ENCODE peak calls at places on chromosome 6, in five cellular contexts. V, C, X, I and T are unnamed samples.
A peak's percentile ranks its signal among the peaks of the same experiment; 100 is the strongest.

GRCh38 chr6:19465240-19465639 is 371.9 kb upstream of the ID4 start:
- DNase-seq in V (no peak), C (no peak), X (no peak), I (peak; percentile 66), T (no peak)

GRCh38 chr6:47844881-47845280 is 63.0 kb downstream of the OPN5 start:
- DNase-seq in V (no peak), C (no peak), X (no peak), I (no peak), T (no peak)

GRCh38 chr6:132812756-132813172 is 1.6 kb upstream of the RPS12 start:
- DNase-seq in V (no peak), C (no peak), X (no peak), I (no peak), T (no peak)

GRCh38 chr6:109690373-109690739 is 646 bp downstream of the AK9 start:
- DNase-seq in V (no peak), C (peak; percentile 44), X (peak; percentile 59), I (peak; percentile 62), T (peak; percentile 47)

GRCh38 chr6:78251930-78252329 is 599.1 kb downstream of the MEI4 start:
- DNase-seq in V (no peak), C (no peak), X (no peak), I (no peak), T (no peak)

GRCh38 chr6:56497691-56498090 is 145.0 kb downstream of the DST start:
- DNase-seq in V (no peak), C (no peak), X (no peak), I (no peak), T (no peak)

GRCh38 chr6:31892821-31893220 is 4.7 kb downstream of the EHMT2 start:
- DNase-seq in V (no peak), C (no peak), X (no peak), I (no peak), T (no peak)

GRCh38 chr6:135853227-135853626 is 1.7 kb downstream of the PDE7B start:
- DNase-seq in V (no peak), C (no peak), X (no peak), I (no peak), T (no peak)

GRCh38 chr6:161486903-161487531 is 213.2 kb upstream of the AGPAT4 start:
- DNase-seq in V (no peak), C (no peak), X (no peak), I (no peak), T (no peak)

GRCh38 chr6:13248053-13248452 is 80.3 kb downstream of the TBC1D7 start:
- DNase-seq in V (no peak), C (no peak), X (no peak), I (peak; percentile 67), T (no peak)

GRCh38 chr6:116969211-116969863 is 92.3 kb downstream of the RFX6 start:
- DNase-seq in V (no peak), C (no peak), X (peak; percentile 37), I (no peak), T (no peak)

GRCh38 chr6:146914563-146915483 is 289.4 kb upstream of the STXBP5 start:
- DNase-seq in V (no peak), C (no peak), X (no peak), I (no peak), T (no peak)

GRCh38 chr6:7652957-7653356 is 63.0 kb downstream of the SNRNP48 start:
- DNase-seq in V (no peak), C (no peak), X (no peak), I (no peak), T (no peak)

GRCh38 chr6:99330159-99330558 is 19.3 kb downstream of the FAXC start:
- DNase-seq in V (peak; percentile 41), C (peak; percentile 30), X (peak; percentile 78), I (no peak), T (peak; percentile 31)

GRCh38 chr6:144594571-144594970 is 309.4 kb downstream of the UTRN start:
- DNase-seq in V (no peak), C (no peak), X (no peak), I (no peak), T (no peak)

GRCh38 chr6:139029470-139030210 is 1.1 kb downstream of the ABRACL start:
- DNase-seq in V (no peak), C (no peak), X (peak; percentile 68), I (no peak), T (peak; percentile 43)

GRCh38 chr6:105207524-105208269 is 27.9 kb upstream of the POPDC3 start:
- DNase-seq in V (no peak), C (no peak), X (no peak), I (no peak), T (no peak)

GRCh38 chr6:147906361-147906760 is 397.9 kb downstream of the SAMD5 start:
- DNase-seq in V (no peak), C (no peak), X (no peak), I (no peak), T (no peak)

GRCh38 chr6:112289039-112289566 is 34.7 kb upstream of the LAMA4 start:
- DNase-seq in V (no peak), C (no peak), X (no peak), I (no peak), T (no peak)

GRCh38 chr6:156416392-156416791 is 360.8 kb upstream of the ARID1B start:
- DNase-seq in V (no peak), C (no peak), X (no peak), I (no peak), T (no peak)

GRCh38 chr6:150876598-150876997 is 11.1 kb downstream of the MTHFD1L start:
- DNase-seq in V (no peak), C (no peak), X (no peak), I (peak; percentile 72), T (no peak)

GRCh38 chr6:85401186-85402062 is 48.5 kb upstream of the NT5E start:
- DNase-seq in V (no peak), C (no peak), X (no peak), I (no peak), T (no peak)

GRCh38 chr6:169806718-169807117 is 55.3 kb downstream of the ERMARD start:
- DNase-seq in V (no peak), C (peak; percentile 59), X (no peak), I (no peak), T (peak; percentile 31)

GRCh38 chr6:53543341-53544010 is 1.4 kb downstream of the GCLC start:
- DNase-seq in V (no peak), C (no peak), X (no peak), I (no peak), T (no peak)

GRCh38 chr6:37432916-37433656 is at the start of gene CMTR1:
- DNase-seq in V (peak; percentile 97), C (peak; percentile 98), X (peak; percentile 98), I (peak; percentile 79), T (peak; percentile 97)

GRCh38 chr6:11613858-11614257 is 76.3 kb downstream of the TMEM170B start:
- DNase-seq in V (no peak), C (no peak), X (no peak), I (no peak), T (no peak)

GRCh38 chr6:61953881-61954280 is 332.1 kb downstream of the KHDRBS2 start:
- DNase-seq in V (no peak), C (no peak), X (no peak), I (no peak), T (no peak)

GRCh38 chr6:142045380-142046270 is 87.1 kb upstream of the GJE1 start:
- DNase-seq in V (no peak), C (no peak), X (no peak), I (no peak), T (no peak)

GRCh38 chr6:35469711-35470662 is 1.8 kb downstream of the RPL10A start:
- DNase-seq in V (no peak), C (peak; percentile 23), X (no peak), I (no peak), T (no peak)

GRCh38 chr6:96787846-96788580 is 49.3 kb downstream of the GPR63 start:
- DNase-seq in V (no peak), C (no peak), X (no peak), I (peak; percentile 53), T (no peak)

GRCh38 chr6:41441598-41442205 is 104.5 kb upstream of the FOXP4 start:
- DNase-seq in V (no peak), C (peak; percentile 30), X (no peak), I (no peak), T (no peak)

GRCh38 chr6:125728739-125729138 is 20.7 kb upstream of the HEY2 start:
- DNase-seq in V (no peak), C (no peak), X (no peak), I (no peak), T (no peak)

GRCh38 chr6:17490724-17491123 is 97.3 kb downstream of the CAP2 start:
- DNase-seq in V (no peak), C (no peak), X (no peak), I (no peak), T (no peak)